ENCODE peak calls at places on chromosomes 12 and 14, in nine cellular contexts. X, Q, J, N, U, T, A, W and E are unnamed samples.

GRCh38 chr14:28515571-28515970 is 251.0 kb upstream of the FOXG1 start:
- DNase-seq in N (no peak), X (no peak), Q (no peak), U (no peak), J (no peak), W (no peak), A (peak; percentile 92), T (peak; percentile 69), E (no peak)

GRCh38 chr12:1505576-1505975 is 88.8 kb downstream of the FBXL14 start:
- DNase-seq in A (no peak), U (no peak), Q (no peak), N (no peak), W (no peak), T (no peak), J (no peak), X (no peak), E (no peak)

GRCh38 chr14:51914310-51914709 is 53.9 kb downstream of the GNG2 start:
- DNase-seq in U (no peak), N (no peak), W (no peak), Q (no peak), J (no peak), X (no peak), T (no peak), A (no peak), E (no peak)

GRCh38 chr12:1740161-1740948 is 49.5 kb downstream of the ADIPOR2 start:
- DNase-seq in A (no peak), U (no peak), T (no peak), N (no peak), X (no peak), W (no peak), Q (no peak), J (no peak), E (no peak)

GRCh38 chr14:24368562-24369252 is 723 bp downstream of the NFATC4 start:
- DNase-seq in A (no peak), N (no peak), Q (no peak), U (peak; percentile 67), W (peak; percentile 10), T (no peak), J (peak; percentile 48), X (peak; percentile 79), E (peak; percentile 81)

GRCh38 chr12:2795291-2796186 is 769 bp downstream of the FKBP4 start:
- DNase-seq in J (peak; percentile 86), U (no peak), N (peak; percentile 75), A (peak; percentile 36), Q (peak; percentile 51), X (peak; percentile 49), W (peak; percentile 5), T (peak; percentile 61), E (no peak)

GRCh38 chr14:74599201-74599809 is 12.7 kb downstream of the LTBP2 start:
- DNase-seq in U (no peak), Q (no peak), A (no peak), T (no peak), N (no peak), W (no peak), J (no peak), X (no peak), E (no peak)

GRCh38 chr12:126144603-126145002 is 1079.4 kb downstream of the AACS start:
- DNase-seq in W (peak; percentile 44), U (no peak), Q (no peak), J (no peak), X (no peak), T (no peak), N (no peak), A (no peak), E (no peak)

GRCh38 chr12:93818488-93819047 is 141.4 kb downstream of the CRADD start:
- DNase-seq in A (no peak), Q (no peak), J (no peak), W (no peak), U (no peak), N (no peak), X (no peak), T (no peak), E (no peak)

GRCh38 chr12:12384601-12385321 is 27.9 kb downstream of the BORCS5 start:
- DNase-seq in J (peak; percentile 64), X (peak; percentile 8), A (no peak), T (no peak), W (no peak), U (no peak), Q (no peak), N (no peak), E (no peak)